ENCODE peak calls at places on chromosome 14, in ten cellular contexts. V, B, K, Q, I, W, G, N, U and F are unnamed samples.
A peak's percentile ranks its signal among the peaks of the same experiment; 100 is the strongest.

GRCh38 chr14:54322241-54322640 is 74.6 kb upstream of the CDKN3 start:
- DNase-seq in G (no peak), K (no peak), Q (no peak), B (no peak), V (no peak), I (no peak), U (no peak), W (no peak), N (no peak), F (no peak)

GRCh38 chr14:76917158-76917596 is 91.0 kb downstream of the LRRC74A start:
- DNase-seq in N (no peak), V (peak; percentile 87), U (peak; percentile 41), I (peak; percentile 71), G (peak; percentile 83), Q (peak; percentile 65), B (peak; percentile 90), W (peak; percentile 82), K (no peak), F (no peak)

GRCh38 chr14:68782091-68782981 is 10.5 kb downstream of the ZFP36L1 start:
- DNase-seq in G (no peak), U (no peak), K (peak; percentile 36), V (no peak), N (no peak), Q (no peak), W (no peak), I (no peak), B (no peak), F (no peak)

GRCh38 chr14:81890020-81890419 is 356.4 kb upstream of the SEL1L start:
- DNase-seq in W (no peak), K (no peak), U (no peak), N (no peak), G (no peak), I (no peak), Q (no peak), B (no peak), V (no peak), F (no peak)

GRCh38 chr14:68820119-68820518 is 27.3 kb upstream of the ZFP36L1 start:
- DNase-seq in B (no peak), U (no peak), I (no peak), G (no peak), N (no peak), K (no peak), W (no peak), Q (no peak), V (no peak), F (no peak)

GRCh38 chr14:104169765-104170113 is 31.4 kb downstream of the KIF26A start:
- DNase-seq in W (no peak), U (no peak), I (no peak), Q (no peak), K (no peak), B (no peak), V (no peak), N (no peak), G (no peak), F (no peak)

GRCh38 chr14:21070083-21070609 is at the start of gene ARHGEF40:
- DNase-seq in B (peak; percentile 66), U (no peak), K (peak; percentile 91), W (peak; percentile 66), Q (peak; percentile 28), N (peak; percentile 74), V (peak; percentile 15), G (peak; percentile 50), I (peak; percentile 74), F (no peak)

GRCh38 chr14:31269599-31270195 is 62.1 kb upstream of the HECTD1 start:
- DNase-seq in I (no peak), Q (no peak), N (no peak), W (peak; percentile 4), G (no peak), K (no peak), B (no peak), U (no peak), V (peak; percentile 23), F (no peak)

GRCh38 chr14:57486767-57487379 is 6.8 kb downstream of the CCDC198 start:
- DNase-seq in V (peak; percentile 65), Q (peak; percentile 64), K (no peak), W (peak; percentile 54), U (no peak), G (peak; percentile 52), B (peak; percentile 86), N (no peak), I (peak; percentile 60), F (no peak)

GRCh38 chr14:99872786-99873440 is 79.7 kb downstream of the EML1 start:
- DNase-seq in Q (no peak), U (peak; percentile 14), N (no peak), B (peak; percentile 81), V (no peak), W (no peak), K (no peak), I (peak; percentile 45), G (peak; percentile 6), F (no peak)

GRCh38 chr14:32627545-32628298 is 298.6 kb downstream of the AKAP6 start:
- DNase-seq in V (no peak), G (no peak), B (peak; percentile 68), I (no peak), Q (no peak), U (no peak), W (no peak), N (no peak), K (no peak), F (no peak)

GRCh38 chr14:31194095-31194494 is 13.5 kb downstream of the HECTD1 start:
- DNase-seq in I (no peak), G (no peak), N (no peak), V (no peak), B (no peak), Q (no peak), K (no peak), W (peak; percentile 38), U (no peak), F (no peak)

GRCh38 chr14:88901199-88901588 is 76.7 kb downstream of the TTC8 start:
- DNase-seq in V (no peak), Q (no peak), W (no peak), U (no peak), N (no peak), G (no peak), K (no peak), I (no peak), B (no peak), F (no peak)

GRCh38 chr14:77106666-77107065 is 8.6 kb downstream of the CIPC start:
- DNase-seq in N (no peak), W (no peak), U (no peak), G (no peak), K (no peak), B (no peak), Q (no peak), V (no peak), I (no peak), F (no peak)

GRCh38 chr14:38138581-38139138 is 69.0 kb upstream of the SSTR1 start:
- DNase-seq in Q (no peak), U (no peak), I (no peak), W (no peak), K (no peak), G (no peak), V (no peak), N (no peak), B (no peak), F (no peak)

GRCh38 chr14:103629503-103630121 is 601 bp downstream of the KLC1 start:
- DNase-seq in K (peak; percentile 89), W (peak; percentile 11), N (no peak), G (no peak), Q (peak; percentile 22), B (peak; percentile 32), V (no peak), I (peak; percentile 83), U (peak; percentile 56), F (peak; percentile 85)

GRCh38 chr14:64721391-64721791 is 17.2 kb downstream of the PLEKHG3 start:
- DNase-seq in K (peak; percentile 90), N (no peak), W (peak; percentile 49), G (peak; percentile 17), B (peak; percentile 41), U (no peak), V (peak; percentile 34), Q (no peak), I (no peak), F (no peak)

GRCh38 chr14:77302926-77303325 is 17.8 kb downstream of the POMT2 start:
- DNase-seq in V (no peak), K (no peak), G (no peak), Q (peak; percentile 60), B (no peak), U (no peak), N (no peak), I (no peak), W (peak; percentile 16), F (no peak)

GRCh38 chr14:92785601-92786426 is 8.3 kb upstream of the GOLGA5 start:
- DNase-seq in Q (no peak), I (no peak), K (no peak), B (no peak), N (no peak), U (no peak), W (peak; percentile 93), V (no peak), G (no peak), F (no peak)

GRCh38 chr14:49882826-49883694 is 9.8 kb upstream of the ARF6 start:
- DNase-seq in V (no peak), U (no peak), W (no peak), K (no peak), G (no peak), I (no peak), B (no peak), Q (no peak), N (no peak), F (no peak)

GRCh38 chr14:91089958-91090535 is 23.8 kb upstream of the DGLUCY start:
- DNase-seq in N (no peak), G (peak; percentile 5), I (no peak), U (no peak), K (no peak), B (no peak), W (no peak), Q (no peak), V (no peak), F (no peak)

GRCh38 chr14:26281280-26281998 is 316.4 kb downstream of the NOVA1 start:
- DNase-seq in Q (peak; percentile 43), W (peak; percentile 88), G (peak; percentile 59), I (peak; percentile 22), U (no peak), K (no peak), B (no peak), V (peak; percentile 37), N (no peak), F (no peak)

GRCh38 chr14:22836301-22837058 is at the start of gene MMP14:
- DNase-seq in B (no peak), Q (no peak), V (peak; percentile 83), U (peak; percentile 76), N (no peak), I (peak; percentile 82), G (no peak), K (peak; percentile 93), W (peak; percentile 95), F (peak; percentile 90)

GRCh38 chr14:69261761-69262331 is 1.9 kb downstream of the GALNT16 start:
- DNase-seq in K (no peak), V (no peak), U (no peak), B (peak; percentile 53), Q (no peak), N (no peak), I (peak; percentile 29), G (no peak), W (no peak), F (no peak)

GRCh38 chr14:99731536-99732435 is 47.7 kb downstream of the CYP46A1 start:
- DNase-seq in U (no peak), Q (no peak), I (no peak), N (peak; percentile 35), V (no peak), B (no peak), G (no peak), K (peak; percentile 77), W (no peak), F (no peak)

GRCh38 chr14:93234798-93235197 is 27.7 kb downstream of the UBR7 start:
- DNase-seq in N (no peak), B (no peak), U (no peak), G (no peak), W (peak; percentile 52), K (no peak), I (no peak), Q (no peak), V (peak; percentile 11), F (no peak)

GRCh38 chr14:69994002-69994401 is 114.8 kb downstream of the SMOC1 start:
- DNase-seq in B (no peak), W (no peak), K (no peak), Q (no peak), N (no peak), G (no peak), I (no peak), V (no peak), U (no peak), F (no peak)

GRCh38 chr14:36604757-36605505 is 22.5 kb upstream of the NKX2-8 start:
- DNase-seq in V (peak; percentile 90), K (no peak), W (peak; percentile 75), B (peak; percentile 95), N (peak; percentile 38), I (peak; percentile 82), G (peak; percentile 87), U (peak; percentile 69), Q (peak; percentile 93), F (no peak)